ENCODE peak calls at places on chromosomes 2 and 18, in six cellular contexts. One of them, this sample, is unnamed.

GRCh38 chr2:205965707-205966106 is 120.3 kb downstream of the INO80D start:
- DNase-seq in NB4: no peak
- DNase-seq in epithelial cell of esophagus: peak
- DNase-seq in HCEC 1CT: no peak
- DNase-seq in neural progenitor cell: no peak
- DNase-seq in SHP77 treated with DMSO at 0.1 percent for 48 hours: no peak
- DNase-seq in this sample: no peak

GRCh38 chr2:238423561-238424312 is 3.0 kb upstream of the ASB1 start:
- DNase-seq in NB4: no peak
- DNase-seq in epithelial cell of esophagus: peak
- DNase-seq in HCEC 1CT: peak
- DNase-seq in neural progenitor cell: no peak
- DNase-seq in SHP77 treated with DMSO at 0.1 percent for 48 hours: no peak
- DNase-seq in this sample: no peak

GRCh38 chr2:37641582-37642111 is 29.8 kb downstream of the CDC42EP3 start:
- DNase-seq in NB4: no peak
- DNase-seq in epithelial cell of esophagus: no peak
- DNase-seq in HCEC 1CT: peak
- DNase-seq in neural progenitor cell: no peak
- DNase-seq in SHP77 treated with DMSO at 0.1 percent for 48 hours: peak
- DNase-seq in this sample: no peak

GRCh38 chr2:121080013-121080772 is 204.8 kb downstream of the TFCP2L1 start:
- DNase-seq in NB4: peak
- DNase-seq in epithelial cell of esophagus: peak
- DNase-seq in HCEC 1CT: peak
- DNase-seq in neural progenitor cell: peak
- DNase-seq in SHP77 treated with DMSO at 0.1 percent for 48 hours: peak
- DNase-seq in this sample: peak

GRCh38 chr2:66577331-66578041 is 142.6 kb downstream of the MEIS1 start:
- DNase-seq in NB4: no peak
- DNase-seq in epithelial cell of esophagus: no peak
- DNase-seq in HCEC 1CT: no peak
- DNase-seq in neural progenitor cell: peak
- DNase-seq in SHP77 treated with DMSO at 0.1 percent for 48 hours: no peak
- DNase-seq in this sample: peak

GRCh38 chr18:34083910-34084309 is 140.8 kb downstream of the NOL4 start:
- DNase-seq in NB4: no peak
- DNase-seq in epithelial cell of esophagus: no peak
- DNase-seq in HCEC 1CT: no peak
- DNase-seq in neural progenitor cell: no peak
- DNase-seq in SHP77 treated with DMSO at 0.1 percent for 48 hours: no peak
- DNase-seq in this sample: no peak

GRCh38 chr2:44487052-44487451 is 125.3 kb downstream of the CAMKMT start:
- DNase-seq in NB4: no peak
- DNase-seq in epithelial cell of esophagus: no peak
- DNase-seq in HCEC 1CT: no peak
- DNase-seq in neural progenitor cell: no peak
- DNase-seq in SHP77 treated with DMSO at 0.1 percent for 48 hours: no peak
- DNase-seq in this sample: no peak

GRCh38 chr2:19474128-19474527 is 115.7 kb upstream of the OSR1 start:
- DNase-seq in NB4: peak
- DNase-seq in epithelial cell of esophagus: peak
- DNase-seq in HCEC 1CT: no peak
- DNase-seq in neural progenitor cell: no peak
- DNase-seq in SHP77 treated with DMSO at 0.1 percent for 48 hours: no peak
- DNase-seq in this sample: peak

GRCh38 chr2:222448806-222449205 is 24.5 kb downstream of the SGPP2 start:
- DNase-seq in NB4: peak
- DNase-seq in epithelial cell of esophagus: no peak
- DNase-seq in HCEC 1CT: peak
- DNase-seq in neural progenitor cell: no peak
- DNase-seq in SHP77 treated with DMSO at 0.1 percent for 48 hours: no peak
- DNase-seq in this sample: peak

GRCh38 chr2:119853777-119854399 is 94.2 kb downstream of the PTPN4 start:
- DNase-seq in NB4: no peak
- DNase-seq in epithelial cell of esophagus: no peak
- DNase-seq in HCEC 1CT: no peak
- DNase-seq in neural progenitor cell: peak
- DNase-seq in SHP77 treated with DMSO at 0.1 percent for 48 hours: no peak
- DNase-seq in this sample: no peak

GRCh38 chr2:185738679-185739472 is at the start of gene FSIP2:
- DNase-seq in NB4: peak
- DNase-seq in epithelial cell of esophagus: peak
- DNase-seq in HCEC 1CT: peak
- DNase-seq in neural progenitor cell: peak
- DNase-seq in SHP77 treated with DMSO at 0.1 percent for 48 hours: no peak
- DNase-seq in this sample: peak

GRCh38 chr2:231926761-231927565 is 767 bp upstream of the NPPC start:
- DNase-seq in NB4: peak
- DNase-seq in epithelial cell of esophagus: peak
- DNase-seq in HCEC 1CT: no peak
- DNase-seq in neural progenitor cell: peak
- DNase-seq in SHP77 treated with DMSO at 0.1 percent for 48 hours: no peak
- DNase-seq in this sample: no peak

GRCh38 chr18:76621184-76621583 is 126.1 kb upstream of the ZNF516 start:
- DNase-seq in NB4: no peak
- DNase-seq in epithelial cell of esophagus: peak
- DNase-seq in HCEC 1CT: no peak
- DNase-seq in neural progenitor cell: peak
- DNase-seq in SHP77 treated with DMSO at 0.1 percent for 48 hours: no peak
- DNase-seq in this sample: no peak

GRCh38 chr2:217387776-217388381 is 528.0 kb upstream of the TNP1 start:
- DNase-seq in NB4: peak
- DNase-seq in epithelial cell of esophagus: no peak
- DNase-seq in HCEC 1CT: no peak
- DNase-seq in neural progenitor cell: peak
- DNase-seq in SHP77 treated with DMSO at 0.1 percent for 48 hours: peak
- DNase-seq in this sample: no peak

GRCh38 chr18:5073026-5073944 is 123.8 kb downstream of the AKAIN1 start:
- DNase-seq in NB4: peak
- DNase-seq in epithelial cell of esophagus: peak
- DNase-seq in HCEC 1CT: peak
- DNase-seq in neural progenitor cell: peak
- DNase-seq in SHP77 treated with DMSO at 0.1 percent for 48 hours: peak
- DNase-seq in this sample: peak

GRCh38 chr18:8800445-8800844 is 95.1 kb downstream of the MTCL1 start:
- DNase-seq in NB4: no peak
- DNase-seq in epithelial cell of esophagus: peak
- DNase-seq in HCEC 1CT: peak
- DNase-seq in neural progenitor cell: peak
- DNase-seq in SHP77 treated with DMSO at 0.1 percent for 48 hours: no peak
- DNase-seq in this sample: peak

GRCh38 chr2:5693288-5694015 is 1.3 kb downstream of the SOX11 start:
- DNase-seq in NB4: no peak
- DNase-seq in epithelial cell of esophagus: no peak
- DNase-seq in HCEC 1CT: no peak
- DNase-seq in neural progenitor cell: peak
- DNase-seq in SHP77 treated with DMSO at 0.1 percent for 48 hours: peak
- DNase-seq in this sample: no peak

GRCh38 chr2:121804340-121804739 is 48.9 kb downstream of the TSN start:
- DNase-seq in NB4: peak
- DNase-seq in epithelial cell of esophagus: no peak
- DNase-seq in HCEC 1CT: peak
- DNase-seq in neural progenitor cell: no peak
- DNase-seq in SHP77 treated with DMSO at 0.1 percent for 48 hours: peak
- DNase-seq in this sample: no peak

GRCh38 chr2:8821276-8822217 is 15.9 kb downstream of the KIDINS220 start:
- DNase-seq in NB4: peak
- DNase-seq in epithelial cell of esophagus: peak
- DNase-seq in HCEC 1CT: peak
- DNase-seq in neural progenitor cell: no peak
- DNase-seq in SHP77 treated with DMSO at 0.1 percent for 48 hours: no peak
- DNase-seq in this sample: peak

GRCh38 chr2:163266772-163267171 is 428.2 kb upstream of the KCNH7 start:
- DNase-seq in NB4: no peak
- DNase-seq in epithelial cell of esophagus: peak
- DNase-seq in HCEC 1CT: peak
- DNase-seq in neural progenitor cell: no peak
- DNase-seq in SHP77 treated with DMSO at 0.1 percent for 48 hours: no peak
- DNase-seq in this sample: no peak

GRCh38 chr18:22470511-22471181 is 52.9 kb upstream of the CTAGE1 start:
- DNase-seq in NB4: no peak
- DNase-seq in epithelial cell of esophagus: peak
- DNase-seq in HCEC 1CT: peak
- DNase-seq in neural progenitor cell: no peak
- DNase-seq in SHP77 treated with DMSO at 0.1 percent for 48 hours: no peak
- DNase-seq in this sample: peak

GRCh38 chr18:76697441-76697901 is 124.9 kb upstream of the ZNF236 start:
- DNase-seq in NB4: no peak
- DNase-seq in epithelial cell of esophagus: peak
- DNase-seq in HCEC 1CT: peak
- DNase-seq in neural progenitor cell: peak
- DNase-seq in SHP77 treated with DMSO at 0.1 percent for 48 hours: no peak
- DNase-seq in this sample: no peak

GRCh38 chr2:15506231-15506819 is 54.8 kb downstream of the NBAS start:
- DNase-seq in NB4: no peak
- DNase-seq in epithelial cell of esophagus: no peak
- DNase-seq in HCEC 1CT: no peak
- DNase-seq in neural progenitor cell: no peak
- DNase-seq in SHP77 treated with DMSO at 0.1 percent for 48 hours: no peak
- DNase-seq in this sample: no peak

GRCh38 chr2:127528487-127528886 is 2.2 kb upstream of the IWS1 start:
- DNase-seq in NB4: peak
- DNase-seq in epithelial cell of esophagus: no peak
- DNase-seq in HCEC 1CT: no peak
- DNase-seq in neural progenitor cell: peak
- DNase-seq in SHP77 treated with DMSO at 0.1 percent for 48 hours: no peak
- DNase-seq in this sample: no peak

GRCh38 chr2:112182581-112183034 is 44.4 kb downstream of the FBLN7 start:
- DNase-seq in NB4: no peak
- DNase-seq in epithelial cell of esophagus: no peak
- DNase-seq in HCEC 1CT: no peak
- DNase-seq in neural progenitor cell: peak
- DNase-seq in SHP77 treated with DMSO at 0.1 percent for 48 hours: peak
- DNase-seq in this sample: no peak

GRCh38 chr2:222290691-222291484 is 7.9 kb downstream of the PAX3 start:
- DNase-seq in NB4: no peak
- DNase-seq in epithelial cell of esophagus: no peak
- DNase-seq in HCEC 1CT: no peak
- DNase-seq in neural progenitor cell: peak
- DNase-seq in SHP77 treated with DMSO at 0.1 percent for 48 hours: no peak
- DNase-seq in this sample: no peak

GRCh38 chr2:157783180-157783579 is 93.0 kb downstream of the ACVR1 start:
- DNase-seq in NB4: no peak
- DNase-seq in epithelial cell of esophagus: no peak
- DNase-seq in HCEC 1CT: no peak
- DNase-seq in neural progenitor cell: no peak
- DNase-seq in SHP77 treated with DMSO at 0.1 percent for 48 hours: no peak
- DNase-seq in this sample: peak

GRCh38 chr2:26173596-26174482 is 951 bp downstream of the GAREM2 start:
- DNase-seq in NB4: no peak
- DNase-seq in epithelial cell of esophagus: no peak
- DNase-seq in HCEC 1CT: no peak
- DNase-seq in neural progenitor cell: peak
- DNase-seq in SHP77 treated with DMSO at 0.1 percent for 48 hours: no peak
- DNase-seq in this sample: no peak

GRCh38 chr2:95323347-95324155 is 26.4 kb downstream of the KCNIP3 start:
- DNase-seq in NB4: no peak
- DNase-seq in epithelial cell of esophagus: peak
- DNase-seq in HCEC 1CT: peak
- DNase-seq in neural progenitor cell: peak
- DNase-seq in SHP77 treated with DMSO at 0.1 percent for 48 hours: no peak
- DNase-seq in this sample: peak